ENCODE peak calls at places on chromosomes 3 and 15, in four cellular contexts. One of them, this sample, is unnamed.

GRCh38 chr3:102580760-102581159 is 145.9 kb downstream of the ZPLD1 start:
- DNase-seq in stimulated activated CD8-positive, alpha-beta memory T cell treated with anti-CD3 and anti-CD28 coated beads, Interleukin-7, amount 100 ng/mL, for 24 hours: no peak
- DNase-seq in NCI-H2081: no peak
- DNase-seq in ovary: no peak
- DNase-seq in this sample: no peak

GRCh38 chr3:155664922-155665695 is 79.8 kb downstream of the PLCH1 start:
- DNase-seq in stimulated activated CD8-positive, alpha-beta memory T cell treated with anti-CD3 and anti-CD28 coated beads, Interleukin-7, amount 100 ng/mL, for 24 hours: no peak
- DNase-seq in NCI-H2081: no peak
- DNase-seq in ovary: peak
- DNase-seq in this sample: peak

GRCh38 chr3:51710631-51711351 is 3.9 kb downstream of the GRM2 start:
- DNase-seq in NCI-H2081: no peak
- DNase-seq in ovary: peak
- DNase-seq in stimulated activated CD8-positive, alpha-beta memory T cell treated with anti-CD3 and anti-CD28 coated beads, Interleukin-7, amount 100 ng/mL, for 24 hours: no peak
- DNase-seq in this sample: no peak

GRCh38 chr3:182690163-182690562 is 103.1 kb upstream of the ATP11B start:
- DNase-seq in stimulated activated CD8-positive, alpha-beta memory T cell treated with anti-CD3 and anti-CD28 coated beads, Interleukin-7, amount 100 ng/mL, for 24 hours: no peak
- DNase-seq in ovary: no peak
- DNase-seq in NCI-H2081: no peak
- DNase-seq in this sample: no peak

GRCh38 chr15:43749690-43750345 is 3.6 kb downstream of the PDIA3 start:
- DNase-seq in ovary: no peak
- DNase-seq in NCI-H2081: no peak
- DNase-seq in stimulated activated CD8-positive, alpha-beta memory T cell treated with anti-CD3 and anti-CD28 coated beads, Interleukin-7, amount 100 ng/mL, for 24 hours: no peak
- DNase-seq in this sample: no peak

GRCh38 chr3:77362936-77363335 is 323.0 kb downstream of the ROBO2 start:
- DNase-seq in ovary: no peak
- DNase-seq in stimulated activated CD8-positive, alpha-beta memory T cell treated with anti-CD3 and anti-CD28 coated beads, Interleukin-7, amount 100 ng/mL, for 24 hours: no peak
- DNase-seq in NCI-H2081: no peak
- DNase-seq in this sample: no peak

GRCh38 chr15:44250566-44250965 is 38.0 kb upstream of the GOLM2 start:
- DNase-seq in ovary: no peak
- DNase-seq in stimulated activated CD8-positive, alpha-beta memory T cell treated with anti-CD3 and anti-CD28 coated beads, Interleukin-7, amount 100 ng/mL, for 24 hours: no peak
- DNase-seq in NCI-H2081: no peak
- DNase-seq in this sample: no peak

GRCh38 chr3:133977568-133977967 is 52.2 kb downstream of the SLCO2A1 start:
- DNase-seq in stimulated activated CD8-positive, alpha-beta memory T cell treated with anti-CD3 and anti-CD28 coated beads, Interleukin-7, amount 100 ng/mL, for 24 hours: no peak
- DNase-seq in ovary: no peak
- DNase-seq in NCI-H2081: no peak
- DNase-seq in this sample: no peak

GRCh38 chr3:5188419-5189405 is 1.2 kb downstream of the EDEM1 start:
- DNase-seq in stimulated activated CD8-positive, alpha-beta memory T cell treated with anti-CD3 and anti-CD28 coated beads, Interleukin-7, amount 100 ng/mL, for 24 hours: no peak
- DNase-seq in NCI-H2081: no peak
- DNase-seq in ovary: no peak
- DNase-seq in this sample: no peak

GRCh38 chr3:190533511-190534282 is 19.8 kb downstream of the IL1RAP start:
- DNase-seq in ovary: peak
- DNase-seq in NCI-H2081: no peak
- DNase-seq in stimulated activated CD8-positive, alpha-beta memory T cell treated with anti-CD3 and anti-CD28 coated beads, Interleukin-7, amount 100 ng/mL, for 24 hours: no peak
- DNase-seq in this sample: peak

GRCh38 chr3:12922881-12923431 is 81.6 kb upstream of the RPL32 start:
- DNase-seq in NCI-H2081: no peak
- DNase-seq in stimulated activated CD8-positive, alpha-beta memory T cell treated with anti-CD3 and anti-CD28 coated beads, Interleukin-7, amount 100 ng/mL, for 24 hours: no peak
- DNase-seq in ovary: no peak
- DNase-seq in this sample: no peak

GRCh38 chr3:188439080-188439479 is 285.1 kb downstream of the LPP start:
- DNase-seq in NCI-H2081: no peak
- DNase-seq in ovary: no peak
- DNase-seq in stimulated activated CD8-positive, alpha-beta memory T cell treated with anti-CD3 and anti-CD28 coated beads, Interleukin-7, amount 100 ng/mL, for 24 hours: no peak
- DNase-seq in this sample: no peak

GRCh38 chr3:35505181-35505580 is 134.1 kb upstream of the ARPP21 start:
- DNase-seq in NCI-H2081: no peak
- DNase-seq in stimulated activated CD8-positive, alpha-beta memory T cell treated with anti-CD3 and anti-CD28 coated beads, Interleukin-7, amount 100 ng/mL, for 24 hours: no peak
- DNase-seq in ovary: no peak
- DNase-seq in this sample: no peak

GRCh38 chr15:40923551-40923950 is 5.6 kb upstream of the DLL4 start:
- DNase-seq in stimulated activated CD8-positive, alpha-beta memory T cell treated with anti-CD3 and anti-CD28 coated beads, Interleukin-7, amount 100 ng/mL, for 24 hours: no peak
- DNase-seq in ovary: no peak
- DNase-seq in NCI-H2081: no peak
- DNase-seq in this sample: no peak